ENCODE peak calls at places on chromosomes 13 and 19, in nine cellular contexts. One of them, this sample, is unnamed.
A peak's percentile ranks its signal among the peaks of the same experiment; 100 is the strongest.

GRCh38 chr13:38763446-38764381 is 76.8 kb downstream of the FREM2 start:
- DNase-seq in HAP-1: peak; percentile 66
- DNase-seq in astrocyte: peak; percentile 29
- DNase-seq in mammary epithelial cell: peak; percentile 23
- DNase-seq in AG04450: no peak
- DNase-seq in adipocyte: peak; percentile 75
- DNase-seq in GM23338: peak; percentile 85
- DNase-seq in fibroblast of the aortic adventitia: peak; percentile 47
- DNase-seq in ascending aorta: no peak
- DNase-seq in this sample: peak; percentile 40

GRCh38 chr19:11261902-11262839 is at the start of gene DOCK6:
- DNase-seq in HAP-1: no peak
- DNase-seq in astrocyte: no peak
- DNase-seq in mammary epithelial cell: no peak
- DNase-seq in AG04450: no peak
- DNase-seq in adipocyte: peak; percentile 72
- DNase-seq in GM23338: peak; percentile 71
- DNase-seq in fibroblast of the aortic adventitia: no peak
- DNase-seq in ascending aorta: no peak
- DNase-seq in this sample: peak; percentile 76

GRCh38 chr19:1279782-1280341 is 4.5 kb downstream of the FAM174C start:
- DNase-seq in HAP-1: peak; percentile 65
- DNase-seq in astrocyte: peak; percentile 42
- DNase-seq in mammary epithelial cell: peak; percentile 66
- DNase-seq in AG04450: peak; percentile 73
- DNase-seq in adipocyte: peak; percentile 89
- DNase-seq in GM23338: peak; percentile 86
- DNase-seq in fibroblast of the aortic adventitia: peak; percentile 83
- DNase-seq in ascending aorta: peak; percentile 89
- DNase-seq in this sample: peak; percentile 65

GRCh38 chr13:71964491-71965108 is 97.6 kb upstream of the DACH1 start:
- DNase-seq in HAP-1: no peak
- DNase-seq in astrocyte: peak; percentile 49
- DNase-seq in mammary epithelial cell: no peak
- DNase-seq in AG04450: no peak
- DNase-seq in adipocyte: no peak
- DNase-seq in GM23338: no peak
- DNase-seq in fibroblast of the aortic adventitia: no peak
- DNase-seq in ascending aorta: no peak
- DNase-seq in this sample: no peak

GRCh38 chr13:75792526-75793187 is 156.5 kb downstream of the LMO7 start:
- DNase-seq in HAP-1: no peak
- DNase-seq in astrocyte: peak; percentile 56
- DNase-seq in mammary epithelial cell: no peak
- DNase-seq in AG04450: peak; percentile 26
- DNase-seq in adipocyte: peak; percentile 51
- DNase-seq in GM23338: no peak
- DNase-seq in fibroblast of the aortic adventitia: peak; percentile 48
- DNase-seq in ascending aorta: no peak
- DNase-seq in this sample: peak; percentile 27

GRCh38 chr13:40922437-40923040 is 96.6 kb downstream of the ELF1 start:
- DNase-seq in HAP-1: no peak
- DNase-seq in astrocyte: no peak
- DNase-seq in mammary epithelial cell: no peak
- DNase-seq in AG04450: no peak
- DNase-seq in adipocyte: no peak
- DNase-seq in GM23338: peak; percentile 40
- DNase-seq in fibroblast of the aortic adventitia: no peak
- DNase-seq in ascending aorta: no peak
- DNase-seq in this sample: no peak

GRCh38 chr13:100245099-100245498 is 156.2 kb downstream of the PCCA start:
- DNase-seq in HAP-1: no peak
- DNase-seq in astrocyte: no peak
- DNase-seq in mammary epithelial cell: no peak
- DNase-seq in AG04450: no peak
- DNase-seq in adipocyte: no peak
- DNase-seq in GM23338: no peak
- DNase-seq in fibroblast of the aortic adventitia: peak; percentile 38
- DNase-seq in ascending aorta: no peak
- DNase-seq in this sample: no peak

GRCh38 chr19:1407662-1408299 is 395 bp downstream of the DAZAP1 start:
- DNase-seq in HAP-1: no peak
- DNase-seq in astrocyte: no peak
- DNase-seq in mammary epithelial cell: no peak
- DNase-seq in AG04450: no peak
- DNase-seq in adipocyte: peak; percentile 48
- DNase-seq in GM23338: no peak
- DNase-seq in fibroblast of the aortic adventitia: no peak
- DNase-seq in ascending aorta: no peak
- DNase-seq in this sample: no peak

GRCh38 chr13:51644649-51645048 is 60.4 kb downstream of the WDFY2 start:
- DNase-seq in HAP-1: no peak
- DNase-seq in astrocyte: peak; percentile 60
- DNase-seq in mammary epithelial cell: peak; percentile 40
- DNase-seq in AG04450: no peak
- DNase-seq in adipocyte: peak; percentile 39
- DNase-seq in GM23338: no peak
- DNase-seq in fibroblast of the aortic adventitia: peak; percentile 42
- DNase-seq in ascending aorta: no peak
- DNase-seq in this sample: no peak
- H3K4me3 ChIP-seq in HAP-1: no peak overlapping the region
- H3K4me3 ChIP-seq in astrocyte: peak overlapping the region; percentile 31
- H3K4me3 ChIP-seq in mammary epithelial cell: peak overlapping the region; percentile 23
- H3K4me3 ChIP-seq in AG04450: no peak overlapping the region
- H3K4me3 ChIP-seq in adipocyte: peak overlapping the region; percentile 44
- H3K4me3 ChIP-seq in GM23338: peak overlapping the region; percentile 24
- H3K4me3 ChIP-seq in fibroblast of the aortic adventitia: no peak overlapping the region
- H3K4me3 ChIP-seq in ascending aorta: no peak overlapping the region
- H3K4me3 ChIP-seq in this sample: no peak overlapping the region

GRCh38 chr13:106491463-106491862 is 44.0 kb downstream of the EFNB2 start:
- DNase-seq in HAP-1: no peak
- DNase-seq in astrocyte: no peak
- DNase-seq in mammary epithelial cell: no peak
- DNase-seq in AG04450: no peak
- DNase-seq in adipocyte: no peak
- DNase-seq in GM23338: no peak
- DNase-seq in fibroblast of the aortic adventitia: no peak
- DNase-seq in ascending aorta: no peak
- DNase-seq in this sample: no peak

GRCh38 chr13:106491928-106492327 is 43.5 kb downstream of the EFNB2 start:
- DNase-seq in HAP-1: no peak
- DNase-seq in astrocyte: no peak
- DNase-seq in mammary epithelial cell: no peak
- DNase-seq in AG04450: no peak
- DNase-seq in adipocyte: no peak
- DNase-seq in GM23338: no peak
- DNase-seq in fibroblast of the aortic adventitia: no peak
- DNase-seq in ascending aorta: no peak
- DNase-seq in this sample: no peak

GRCh38 chr13:106490887-106491321 is 44.6 kb downstream of the EFNB2 start:
- DNase-seq in HAP-1: no peak
- DNase-seq in astrocyte: no peak
- DNase-seq in mammary epithelial cell: no peak
- DNase-seq in AG04450: no peak
- DNase-seq in adipocyte: no peak
- DNase-seq in GM23338: no peak
- DNase-seq in fibroblast of the aortic adventitia: no peak
- DNase-seq in ascending aorta: no peak
- DNase-seq in this sample: no peak

GRCh38 chr13:106492576-106493323 is 42.7 kb downstream of the EFNB2 start:
- DNase-seq in HAP-1: no peak
- DNase-seq in astrocyte: no peak
- DNase-seq in mammary epithelial cell: no peak
- DNase-seq in AG04450: no peak
- DNase-seq in adipocyte: no peak
- DNase-seq in GM23338: no peak
- DNase-seq in fibroblast of the aortic adventitia: no peak
- DNase-seq in ascending aorta: no peak
- DNase-seq in this sample: no peak

DNA sequence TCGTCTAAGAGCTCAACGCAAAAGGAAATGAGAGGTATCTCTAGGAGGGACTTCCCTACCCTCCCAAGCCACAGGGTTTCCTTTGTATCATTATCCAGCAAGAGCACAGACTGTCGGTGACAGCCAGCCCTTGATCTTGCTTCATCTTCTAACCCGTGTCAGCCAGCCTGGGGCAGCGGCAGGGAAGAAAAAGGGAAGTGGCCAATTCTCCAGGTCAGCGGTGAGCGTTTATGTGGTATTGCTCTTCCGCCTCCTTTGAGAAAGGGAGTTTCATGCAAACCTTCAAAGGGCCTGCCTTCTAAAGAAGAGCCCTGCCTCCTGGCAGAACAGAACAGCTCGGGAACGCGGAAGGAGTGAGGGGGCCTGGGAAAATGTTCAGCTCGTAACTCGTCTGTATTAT is 41.9 kb downstream of the EFNB2 start:
- DNase-seq in HAP-1: no peak
- DNase-seq in astrocyte: no peak
- DNase-seq in mammary epithelial cell: no peak
- DNase-seq in AG04450: no peak
- DNase-seq in adipocyte: no peak
- DNase-seq in GM23338: no peak
- DNase-seq in fibroblast of the aortic adventitia: no peak
- DNase-seq in ascending aorta: no peak
- DNase-seq in this sample: no peak
- H3K4me3 ChIP-seq in HAP-1: no peak overlapping the region
- H3K4me3 ChIP-seq in astrocyte: no peak overlapping the region
- H3K4me3 ChIP-seq in mammary epithelial cell: no peak overlapping the region
- H3K4me3 ChIP-seq in AG04450: no peak overlapping the region
- H3K4me3 ChIP-seq in adipocyte: no peak overlapping the region
- H3K4me3 ChIP-seq in GM23338: no peak overlapping the region
- H3K4me3 ChIP-seq in fibroblast of the aortic adventitia: no peak overlapping the region
- H3K4me3 ChIP-seq in ascending aorta: peak overlapping the region; percentile 57
- H3K4me3 ChIP-seq in this sample: no peak overlapping the region

GRCh38 chr13:110309661-110310524 is 2.8 kb downstream of the COL4A2 start:
- DNase-seq in HAP-1: no peak
- DNase-seq in astrocyte: no peak
- DNase-seq in mammary epithelial cell: no peak
- DNase-seq in AG04450: no peak
- DNase-seq in adipocyte: no peak
- DNase-seq in GM23338: no peak
- DNase-seq in fibroblast of the aortic adventitia: no peak
- DNase-seq in ascending aorta: peak; percentile 59
- DNase-seq in this sample: no peak

GRCh38 chr13:110309159-110309476 is 2.0 kb downstream of the COL4A2 start:
- DNase-seq in HAP-1: no peak
- DNase-seq in astrocyte: no peak
- DNase-seq in mammary epithelial cell: no peak
- DNase-seq in AG04450: no peak
- DNase-seq in adipocyte: no peak
- DNase-seq in GM23338: no peak
- DNase-seq in fibroblast of the aortic adventitia: peak; percentile 11
- DNase-seq in ascending aorta: peak; percentile 54
- DNase-seq in this sample: no peak

GRCh38 chr13:110312669-110313031 is 5.6 kb downstream of the COL4A2 start:
- DNase-seq in HAP-1: no peak
- DNase-seq in astrocyte: peak; percentile 95
- DNase-seq in mammary epithelial cell: peak; percentile 41
- DNase-seq in AG04450: no peak
- DNase-seq in adipocyte: peak; percentile 82
- DNase-seq in GM23338: no peak
- DNase-seq in fibroblast of the aortic adventitia: peak; percentile 95
- DNase-seq in ascending aorta: peak; percentile 83
- DNase-seq in this sample: no peak

GRCh38 chr13:110311721-110312668 is 4.9 kb downstream of the COL4A2 start:
- DNase-seq in HAP-1: no peak
- DNase-seq in astrocyte: no peak
- DNase-seq in mammary epithelial cell: no peak
- DNase-seq in AG04450: no peak
- DNase-seq in adipocyte: no peak
- DNase-seq in GM23338: no peak
- DNase-seq in fibroblast of the aortic adventitia: no peak
- DNase-seq in ascending aorta: peak; percentile 59
- DNase-seq in this sample: no peak

DNA sequence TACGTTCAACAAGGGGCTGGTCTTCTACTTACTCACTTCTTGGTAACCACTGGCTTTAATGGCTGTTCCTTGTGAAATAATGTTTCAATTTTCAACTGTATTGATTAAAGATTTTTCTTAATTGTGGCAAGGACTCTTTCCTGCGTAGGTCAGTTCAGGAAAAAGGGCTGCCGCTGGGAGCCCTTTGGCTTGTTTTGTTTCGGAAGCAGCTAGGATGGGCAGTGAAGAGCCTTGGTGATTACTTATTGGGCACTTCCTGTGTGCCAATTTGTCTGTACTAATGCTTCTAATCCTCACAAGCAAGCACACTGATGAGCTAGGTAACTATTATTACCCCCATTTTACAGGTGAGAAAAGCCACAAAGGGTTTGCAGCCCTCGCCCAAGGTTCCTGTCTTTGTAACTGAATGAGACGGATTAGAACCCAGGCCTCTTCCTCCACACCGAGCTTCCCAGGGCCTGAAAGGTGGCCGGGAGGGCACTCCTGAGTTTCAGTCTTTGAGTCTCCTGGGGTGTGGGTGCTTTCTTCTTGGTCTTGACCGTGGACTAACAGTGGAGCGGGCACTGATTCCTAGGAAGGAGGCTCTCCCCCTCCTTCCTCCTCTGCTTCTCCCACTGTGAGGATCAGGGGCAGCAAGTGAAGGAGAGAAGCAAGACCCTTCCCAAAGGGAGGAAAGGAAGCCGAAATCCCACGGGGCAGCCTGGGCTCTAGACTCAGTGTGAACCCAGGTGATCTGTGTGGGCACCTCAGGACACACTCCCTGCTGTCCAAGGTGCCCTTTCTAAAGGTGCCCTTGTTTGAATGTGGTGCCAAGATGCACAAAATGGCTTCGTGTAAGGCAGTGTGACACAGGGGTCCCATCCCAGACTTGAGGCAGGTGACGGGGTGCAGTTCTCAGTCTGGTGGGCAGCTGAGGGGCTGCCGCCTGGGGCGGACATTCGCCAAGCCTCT is 3.7 kb downstream of the COL4A2 start:
- DNase-seq in HAP-1: no peak
- DNase-seq in astrocyte: no peak
- DNase-seq in mammary epithelial cell: no peak
- DNase-seq in AG04450: no peak
- DNase-seq in adipocyte: no peak
- DNase-seq in GM23338: no peak
- DNase-seq in fibroblast of the aortic adventitia: no peak
- DNase-seq in ascending aorta: peak; percentile 59
- DNase-seq in this sample: no peak
- H3K4me3 ChIP-seq in HAP-1: no peak overlapping the region
- H3K4me3 ChIP-seq in astrocyte: peak overlapping the region; percentile 32
- H3K4me3 ChIP-seq in mammary epithelial cell: no peak overlapping the region
- H3K4me3 ChIP-seq in AG04450: no peak overlapping the region
- H3K4me3 ChIP-seq in adipocyte: peak overlapping the region; percentile 92
- H3K4me3 ChIP-seq in GM23338: no peak overlapping the region
- H3K4me3 ChIP-seq in fibroblast of the aortic adventitia: no peak overlapping the region
- H3K4me3 ChIP-seq in ascending aorta: peak overlapping the region; percentile 84
- H3K4me3 ChIP-seq in this sample: no peak overlapping the region

DNA sequence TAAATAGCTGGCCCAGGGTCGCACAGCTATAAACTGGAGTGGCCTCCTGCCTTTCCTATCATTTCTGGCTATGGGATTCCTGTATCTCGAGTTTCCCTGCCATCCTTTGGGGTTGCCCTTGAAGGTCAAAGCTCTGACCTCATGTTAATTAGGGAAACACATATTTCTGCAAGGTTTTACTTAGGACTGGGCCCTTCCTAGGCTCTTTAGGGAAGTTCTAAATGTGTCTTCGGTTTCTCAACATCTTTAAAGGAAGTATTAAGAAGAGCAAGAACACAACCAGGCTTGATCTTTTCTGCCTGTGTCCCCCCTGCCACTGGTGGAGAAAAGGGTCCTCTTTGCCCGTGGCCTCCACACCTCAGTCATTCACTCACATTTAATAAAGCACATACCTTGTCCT is 10.8 kb downstream of the LCP1 start:
- DNase-seq in HAP-1: no peak
- DNase-seq in astrocyte: no peak
- DNase-seq in mammary epithelial cell: no peak
- DNase-seq in AG04450: no peak
- DNase-seq in adipocyte: no peak
- DNase-seq in GM23338: no peak
- DNase-seq in fibroblast of the aortic adventitia: no peak
- DNase-seq in ascending aorta: no peak
- DNase-seq in this sample: no peak
- H3K4me3 ChIP-seq in HAP-1: no peak overlapping the region
- H3K4me3 ChIP-seq in astrocyte: no peak overlapping the region
- H3K4me3 ChIP-seq in mammary epithelial cell: no peak overlapping the region
- H3K4me3 ChIP-seq in AG04450: no peak overlapping the region
- H3K4me3 ChIP-seq in adipocyte: no peak overlapping the region
- H3K4me3 ChIP-seq in GM23338: no peak overlapping the region
- H3K4me3 ChIP-seq in fibroblast of the aortic adventitia: no peak overlapping the region
- H3K4me3 ChIP-seq in ascending aorta: no peak overlapping the region
- H3K4me3 ChIP-seq in this sample: no peak overlapping the region

This sample was measured in pancreas.